ENCODE peak calls at places on chromosomes 4 and X, in eight cellular contexts. S is putamen, P is cardiac fibroblast, C is midbrain, T is BJ, U is uterus, N is osteocyte, A is T-helper 1 cell. Z is an unnamed sample.

GRCh38 chr4:74410272-74410671 is 34.7 kb upstream of the AREG start:
- DNase-seq in A (no peak), C (no peak), U (no peak), T (no peak), P (peak; percentile 62), S (no peak), N (no peak), Z (no peak)

GRCh38 chr4:54998991-54999390 is 126.4 kb downstream of the KDR start:
- DNase-seq in N (no peak), U (no peak), C (peak; percentile 8), S (peak; percentile 36), A (no peak), T (no peak), P (peak; percentile 77), Z (no peak)

GRCh38 chrX:9897761-9898161 is 69.4 kb upstream of the CLDN34 start:
- DNase-seq in U (no peak), S (no peak), C (no peak), N (no peak), P (peak; percentile 77), T (peak; percentile 93), A (no peak), Z (no peak)

GRCh38 chr4:20506827-20507226 is 193.4 kb upstream of the PACRGL start:
- DNase-seq in T (peak; percentile 53), P (peak; percentile 92), N (no peak), A (no peak), U (no peak), C (no peak), S (no peak), Z (no peak)

GRCh38 chr4:154332681-154333421 is 158.7 kb downstream of the DCHS2 start:
- DNase-seq in P (no peak), N (no peak), T (no peak), A (peak; percentile 25), S (peak; percentile 14), C (peak; percentile 63), U (no peak), Z (no peak)

GRCh38 chr4:84878541-84878940 is 87.9 kb downstream of the WDFY3 start:
- DNase-seq in N (no peak), S (no peak), U (no peak), P (peak; percentile 64), A (no peak), T (no peak), C (no peak), Z (no peak)

GRCh38 chr4:134470544-134470943 is 269.0 kb upstream of the PABPC4L start:
- DNase-seq in T (no peak), N (no peak), C (peak; percentile 6), P (peak; percentile 0), A (no peak), S (no peak), U (no peak), Z (no peak)

GRCh38 chr4:160611181-160611580 is 1508.3 kb downstream of the RAPGEF2 start:
- DNase-seq in N (no peak), T (no peak), A (no peak), C (no peak), U (no peak), S (no peak), P (no peak), Z (no peak)

GRCh38 chrX:118183606-118184005 is 67.0 kb upstream of the KLHL13 start:
- DNase-seq in A (no peak), S (no peak), U (no peak), N (no peak), T (no peak), C (no peak), P (no peak), Z (no peak)

GRCh38 chr4:16293205-16293860 is 67.1 kb upstream of the TAPT1 start:
- DNase-seq in S (no peak), P (no peak), U (no peak), C (no peak), T (no peak), N (no peak), A (no peak), Z (no peak)

GRCh38 chrX:119887721-119888425 is 7.8 kb upstream of the AKAP14 start:
- DNase-seq in C (peak; percentile 5), S (no peak), T (no peak), P (peak; percentile 56), A (peak; percentile 43), U (peak; percentile 24), N (peak; percentile 89), Z (no peak)

GRCh38 chrX:14243823-14244222 is 214.1 kb upstream of the GEMIN8 start:
- DNase-seq in C (no peak), T (no peak), P (no peak), A (no peak), N (no peak), S (no peak), U (no peak), Z (no peak)

GRCh38 chr4:90099795-90100194 is 27.4 kb upstream of the CCSER1 start:
- DNase-seq in C (no peak), A (no peak), N (no peak), T (no peak), P (peak; percentile 1), U (no peak), S (no peak), Z (no peak)

GRCh38 chr4:125112536-125112935 is 202.2 kb upstream of the FAT4 start:
- DNase-seq in N (no peak), U (no peak), C (no peak), P (no peak), A (no peak), T (no peak), S (no peak), Z (no peak)

GRCh38 chr4:68070302-68070701 is 59.4 kb downstream of the TMPRSS11F start:
- DNase-seq in A (no peak), U (no peak), S (no peak), N (no peak), P (no peak), T (no peak), C (no peak), Z (no peak)

GRCh38 chr4:121370729-121371325 is 10.0 kb downstream of the QRFPR start:
- DNase-seq in T (no peak), A (no peak), S (peak; percentile 38), N (no peak), P (peak; percentile 65), U (peak; percentile 24), C (peak; percentile 57), Z (no peak)

GRCh38 chr4:84878090-84878489 is 88.4 kb downstream of the WDFY3 start:
- DNase-seq in A (no peak), S (no peak), U (no peak), T (peak; percentile 58), N (no peak), P (peak; percentile 96), C (no peak), Z (no peak)